ENCODE peak calls at places on chromosomes 3 and 15, in six cellular contexts. X, C, B, N, Z and D are unnamed samples.

GRCh38 chr15:61794881-61795280 is 265.4 kb downstream of the VPS13C start:
- DNase-seq in N (no peak), Z (no peak), C (peak; percentile 44), B (no peak), X (no peak), D (no peak)

GRCh38 chr3:193240850-193241706 is at the start of gene PLAAT1:
- DNase-seq in B (peak; percentile 74), N (peak; percentile 39), Z (no peak), X (no peak), C (peak; percentile 45), D (peak; percentile 16)

GRCh38 chr15:68368731-68369435 is 63.1 kb downstream of the ITGA11 start:
- DNase-seq in X (no peak), Z (no peak), B (no peak), C (no peak), N (no peak), D (peak; percentile 64)

GRCh38 chr15:72464251-72464650 is 9.9 kb upstream of the ARIH1 start:
- DNase-seq in X (no peak), B (no peak), N (no peak), C (no peak), Z (no peak), D (no peak)

GRCh38 chr3:47612178-47612577 is 33.5 kb upstream of the CSPG5 start:
- DNase-seq in B (no peak), X (no peak), N (peak; percentile 50), Z (no peak), C (peak; percentile 90), D (peak; percentile 84)

GRCh38 chr3:71684046-71684730 is 41.0 kb downstream of the EIF4E3 start:
- DNase-seq in X (no peak), B (no peak), Z (no peak), C (no peak), N (no peak), D (no peak)

GRCh38 chr15:78046796-78047341 is 30.6 kb downstream of the TBC1D2B start:
- DNase-seq in B (no peak), X (no peak), Z (no peak), C (no peak), N (no peak), D (no peak)

GRCh38 chr15:27089233-27089586 is 118.2 kb downstream of the GABRG3 start:
- DNase-seq in N (no peak), Z (no peak), C (no peak), X (no peak), B (no peak), D (no peak)

GRCh38 chr15:62644216-62644873 is 398.2 kb upstream of the TPM1 start:
- DNase-seq in B (no peak), C (no peak), N (no peak), X (no peak), Z (no peak), D (no peak)

GRCh38 chr15:40771242-40771641 is 1.5 kb downstream of the C15orf62 start:
- DNase-seq in Z (no peak), C (no peak), N (no peak), B (no peak), X (no peak), D (no peak)

GRCh38 chr3:38723569-38724391 is 74.3 kb upstream of the SCN5A start:
- DNase-seq in C (no peak), N (no peak), Z (no peak), B (no peak), X (no peak), D (no peak)

GRCh38 chr3:171225698-171226097 is 199.2 kb upstream of the SLC2A2 start:
- DNase-seq in B (no peak), C (no peak), X (no peak), Z (no peak), N (no peak), D (peak; percentile 40)

GRCh38 chr15:95843241-95843851 is 487.2 kb upstream of the NR2F2 start:
- DNase-seq in C (peak; percentile 88), N (no peak), X (no peak), B (no peak), Z (no peak), D (peak; percentile 59)

DNA sequence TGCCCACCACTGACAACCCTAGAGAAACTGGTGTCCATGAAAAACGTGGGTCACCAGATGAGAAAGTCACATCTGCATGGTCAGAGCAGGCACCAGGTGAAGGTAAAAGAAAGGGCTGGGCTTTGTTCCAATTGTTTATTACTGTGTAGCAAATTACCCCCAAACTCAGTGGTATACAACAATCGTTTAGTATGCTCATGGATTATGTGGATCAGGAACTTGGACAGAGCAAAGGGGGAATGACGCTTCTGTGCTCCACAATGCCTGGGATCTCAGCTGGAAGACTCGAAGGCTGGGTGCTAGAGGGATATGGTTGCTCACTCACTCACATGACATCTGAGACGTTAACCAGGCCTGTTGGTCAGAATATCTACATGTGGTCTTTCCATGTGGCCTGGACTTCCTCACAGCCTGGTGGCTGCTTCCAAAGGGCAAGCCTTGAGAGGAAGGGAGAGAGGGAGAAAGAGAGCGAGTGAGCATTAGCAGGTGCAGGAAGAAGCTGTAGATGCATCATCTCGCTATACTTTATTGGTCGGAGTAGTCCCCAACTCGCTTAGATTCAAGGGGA is 44.9 kb downstream of the LPP start:
- DNase-seq in B (no peak), C (no peak), N (no peak), Z (no peak), X (no peak), D (no peak)
- H3K4me3 ChIP-seq in B (no peak overlapping the region), C (no peak overlapping the region), N (no peak overlapping the region), Z (no peak overlapping the region), X (no peak overlapping the region), D (no peak overlapping the region)

GRCh38 chr3:23889950-23890349 is 26.8 kb downstream of the NKIRAS1 start:
- DNase-seq in B (no peak), N (no peak), C (no peak), Z (no peak), X (no peak), D (no peak)
- TF ChIP-seq CTCF in B (no peak), N (no peak), C (no peak), Z (no peak), X (no peak), D (no peak)

GRCh38 chr3:62090519-62090918 is 282.8 kb downstream of the FEZF2 start:
- DNase-seq in Z (no peak), B (no peak), X (no peak), C (no peak), N (no peak), D (no peak)
- H3K4me3 ChIP-seq in Z (no peak overlapping the region), B (no peak overlapping the region), X (no peak overlapping the region), C (no peak overlapping the region), N (no peak overlapping the region), D (no peak overlapping the region)

DNA sequence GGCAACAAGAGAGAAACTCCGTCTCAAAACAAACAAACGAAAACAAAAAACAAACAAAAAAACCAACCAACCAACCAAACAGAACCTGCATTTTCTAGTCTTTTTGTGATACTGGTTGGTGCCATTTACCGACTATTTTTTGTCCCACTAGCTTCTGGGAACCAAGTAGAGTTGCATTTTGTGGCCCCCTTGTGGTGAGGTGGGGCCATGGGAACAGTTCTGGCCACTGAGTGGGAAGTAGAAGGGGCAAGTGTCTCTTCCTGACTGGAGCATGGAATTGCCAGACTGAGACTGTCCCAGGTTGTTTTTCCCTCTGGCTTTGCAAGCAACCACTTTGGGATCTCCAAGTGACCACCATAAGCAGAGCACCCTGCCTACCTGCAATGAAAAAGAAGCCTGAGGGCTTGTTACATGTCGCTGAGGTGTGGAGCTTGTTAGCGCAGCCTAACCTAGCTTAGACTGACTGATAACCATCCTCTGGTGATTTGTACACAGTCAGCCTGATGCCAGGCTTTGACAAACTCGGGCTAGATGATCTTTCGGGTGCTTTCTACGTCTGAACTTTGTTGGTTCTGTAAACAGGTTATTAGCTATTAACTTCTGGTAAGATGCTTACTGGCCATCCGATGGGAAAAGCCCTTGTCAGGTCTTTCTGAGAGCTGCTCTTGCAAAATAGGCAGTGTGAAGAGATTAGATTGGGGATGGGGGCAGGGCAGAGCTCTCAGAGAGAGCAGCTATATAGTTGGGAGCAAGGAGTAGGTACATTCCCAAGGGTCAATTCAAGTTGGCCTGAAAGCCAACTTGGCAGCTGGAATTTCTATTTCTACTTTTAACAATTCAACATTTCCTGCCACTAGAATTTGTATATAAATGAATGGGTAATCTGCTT is 172.2 kb downstream of the SSR3 start:
- DNase-seq in N (peak; percentile 33), C (peak; percentile 74), Z (no peak), X (no peak), B (peak; percentile 60), D (peak; percentile 66)
- TF ChIP-seq CTCF in N (peak; percentile 76), C (peak; percentile 94), Z (peak; percentile 31), X (no peak), B (peak; percentile 63), D (peak; percentile 92)

GRCh38 chr3:113533534-113533892 is 1.2 kb downstream of the SIDT1 start:
- DNase-seq in X (no peak), C (no peak), N (no peak), B (no peak), Z (no peak), D (no peak)
- H3K4me3 ChIP-seq in X (peak overlapping the region; percentile 80), C (no peak overlapping the region), N (peak overlapping the region; percentile 52), B (no peak overlapping the region), Z (peak overlapping the region; percentile 76), D (peak overlapping the region; percentile 31)

GRCh38 chr3:30658328-30659052 is 52.1 kb downstream of the TGFBR2 start:
- DNase-seq in C (peak; percentile 86), X (no peak), N (peak; percentile 78), B (no peak), Z (no peak), D (peak; percentile 70)
- TF ChIP-seq CTCF in C (no peak), X (no peak), N (no peak), B (no peak), Z (no peak), D (no peak)